ENCODE peak calls at places on chromosomes 12 and 14, in seven cellular contexts. M is aorta; Q is fibroblast of lung; U is stomach; Y is CD8-positive, alpha-beta memory T cell; L is naive thymus-derived CD4-positive, alpha-beta T cell; S is cardiac muscle cell. T is an unnamed sample.

GRCh38 chr12:109763201-109763841 is 49.7 kb downstream of the FAM222A start:
- DNase-seq in U (peak; percentile 30), Y (no peak), L (no peak), Q (peak; percentile 53), S (peak; percentile 28), M (peak; percentile 9), T (peak; percentile 32)

GRCh38 chr12:109116611-109116949 is 193 bp downstream of the ACACB start:
- DNase-seq in Q (no peak), M (no peak), L (no peak), U (no peak), Y (no peak), S (no peak), T (no peak)

GRCh38 chr12:59403259-59403932 is 192.4 kb upstream of the SLC16A7 start:
- DNase-seq in M (no peak), Q (peak; percentile 49), U (peak; percentile 40), S (peak; percentile 82), Y (no peak), L (no peak), T (peak; percentile 50)

GRCh38 chr12:29807125-29807524 is 23.4 kb upstream of the TMTC1 start:
- DNase-seq in Q (peak; percentile 21), M (no peak), S (no peak), U (no peak), L (no peak), Y (no peak), T (no peak)

GRCh38 chr12:96194901-96195844 is 998 bp downstream of the ELK3 start:
- DNase-seq in Q (peak; percentile 94), L (no peak), U (peak; percentile 54), Y (peak; percentile 85), S (peak; percentile 86), M (no peak), T (peak; percentile 52)

GRCh38 chr14:50675597-50675996 is 7.5 kb upstream of the SAV1 start:
- DNase-seq in S (no peak), L (no peak), M (no peak), Q (peak; percentile 52), U (no peak), Y (no peak), T (no peak)

GRCh38 chr12:120720234-120720968 is 5.2 kb upstream of the ACADS start:
- DNase-seq in U (no peak), M (peak; percentile 56), S (peak; percentile 88), Q (peak; percentile 70), L (no peak), Y (no peak), T (peak; percentile 55)

GRCh38 chr12:58500399-58500798 is 419.9 kb downstream of the LRIG3 start:
- DNase-seq in Y (no peak), Q (no peak), S (peak; percentile 26), L (no peak), U (no peak), M (no peak), T (no peak)

GRCh38 chr12:57198329-57198728 is 18.3 kb upstream of the NXPH4 start:
- DNase-seq in Q (no peak), U (no peak), S (no peak), Y (no peak), L (no peak), M (no peak), T (no peak)

GRCh38 chr14:98724734-98725133 is 547.3 kb downstream of the BCL11B start:
- DNase-seq in Q (no peak), U (no peak), M (no peak), L (no peak), S (no peak), Y (no peak), T (no peak)

GRCh38 chr12:115752913-115753726 is 524.4 kb downstream of the MED13L start:
- DNase-seq in Q (peak; percentile 66), Y (no peak), M (no peak), L (no peak), U (peak; percentile 33), S (peak; percentile 84), T (peak; percentile 66)

GRCh38 chr12:113831016-113831415 is 135.1 kb downstream of the RBM19 start:
- DNase-seq in U (no peak), Q (peak; percentile 72), L (no peak), S (peak; percentile 9), Y (no peak), M (no peak), T (no peak)

GRCh38 chr12:84767079-84767478 is 145.5 kb downstream of the SLC6A15 start:
- DNase-seq in L (no peak), Q (no peak), U (no peak), Y (no peak), S (no peak), M (no peak), T (no peak)

GRCh38 chr14:34069854-34070582 is 119.1 kb upstream of the EGLN3 start:
- DNase-seq in Q (peak; percentile 20), U (no peak), S (no peak), Y (no peak), L (no peak), M (no peak), T (no peak)

GRCh38 chr12:103569278-103569677 is 17.8 kb upstream of the STAB2 start:
- DNase-seq in L (no peak), Y (no peak), S (no peak), Q (no peak), U (no peak), M (no peak), T (no peak)

GRCh38 chr14:53355581-53356112 is 202.5 kb upstream of the DDHD1 start:
- DNase-seq in U (no peak), Q (peak; percentile 91), S (peak; percentile 44), L (no peak), M (no peak), Y (no peak), T (no peak)

GRCh38 chr12:109738209-109738608 is 24.6 kb downstream of the FAM222A start:
- DNase-seq in U (peak; percentile 25), Q (no peak), S (no peak), M (peak; percentile 47), Y (peak; percentile 21), L (no peak), T (peak; percentile 11)

GRCh38 chr14:50920482-50921225 is 23.6 kb downstream of the PYGL start:
- DNase-seq in S (peak; percentile 94), Q (peak; percentile 91), L (no peak), Y (no peak), U (no peak), M (no peak), T (no peak)

GRCh38 chr14:75127903-75128595 is 1.2 kb upstream of the NEK9 start:
- DNase-seq in U (no peak), L (no peak), M (no peak), Y (no peak), S (no peak), Q (no peak), T (no peak)

GRCh38 chr14:21382886-21383847 is 652 bp downstream of the SUPT16H start:
- DNase-seq in M (peak; percentile 78), U (peak; percentile 30), Y (peak; percentile 60), L (peak; percentile 21), S (peak; percentile 51), Q (peak; percentile 64), T (peak; percentile 59)

GRCh38 chr12:24560867-24561266 is 388.0 kb downstream of the BCAT1 start:
- DNase-seq in M (peak; percentile 64), U (no peak), S (no peak), L (no peak), Y (no peak), Q (no peak), T (no peak)

GRCh38 chr14:22558221-22558913 is 30.7 kb downstream of the DAD1 start:
- DNase-seq in Q (no peak), M (no peak), U (no peak), Y (peak; percentile 79), S (no peak), L (no peak), T (no peak)

DNA sequence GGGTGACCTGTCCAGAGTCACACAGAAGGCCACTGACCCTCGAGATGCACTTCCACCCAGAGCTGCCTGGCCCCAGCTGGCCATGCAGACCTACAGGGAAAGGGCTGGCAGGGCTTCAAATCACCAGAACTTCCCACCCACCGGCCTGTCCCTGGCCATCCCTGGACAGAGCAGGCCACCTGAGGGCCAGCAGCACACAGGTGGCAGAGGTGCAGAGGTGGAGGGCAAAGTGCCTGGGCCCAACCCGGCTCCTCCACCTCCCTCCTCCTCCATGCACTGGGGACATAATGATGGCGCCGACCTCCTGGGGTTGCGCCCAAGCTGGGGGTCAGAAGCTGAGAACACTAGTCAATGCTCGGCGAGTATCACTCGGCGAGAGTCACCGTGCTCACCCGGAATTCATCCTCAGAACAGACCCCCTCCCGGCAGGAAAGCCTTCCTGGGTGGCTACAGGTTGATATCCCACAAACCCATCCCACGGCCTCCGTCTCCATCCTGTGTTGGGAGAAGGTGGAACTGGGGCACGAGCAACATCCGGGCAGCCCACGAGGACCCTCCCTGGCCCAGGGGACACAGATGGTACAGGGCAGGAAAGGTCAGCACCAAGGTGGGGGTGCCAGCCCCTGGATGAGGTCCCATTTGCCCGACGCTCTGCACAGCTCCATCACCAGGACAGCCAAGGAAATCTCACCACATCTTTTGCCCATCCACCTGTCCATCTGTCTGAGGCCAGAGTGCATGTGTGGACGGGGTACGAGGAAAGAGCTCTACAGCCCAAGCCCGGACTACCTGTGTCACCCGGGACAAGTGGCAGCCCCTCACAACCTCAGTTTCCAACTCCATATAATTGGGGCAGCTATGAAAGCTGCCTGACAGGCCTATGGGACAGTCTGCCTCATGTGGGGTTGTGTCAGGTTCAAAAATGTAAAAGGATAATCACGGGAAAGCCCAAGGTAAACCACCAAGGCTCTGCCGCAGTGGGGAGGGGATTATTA is 10.8 kb downstream of the BEGAIN start:
- DNase-seq in M (peak; percentile 70), S (no peak), U (no peak), Y (peak; percentile 30), L (no peak), Q (no peak), T (no peak)
- H3K4me1 ChIP-seq in M (no peaks in the 10 kb centered on the region), S (no peaks in the 10 kb centered on the region), U (no peaks in the 10 kb centered on the region), Y (no peaks in the 10 kb centered on the region), L (no peaks in the 10 kb centered on the region), Q (no peaks in the 10 kb centered on the region), T (peaks cover 24% of the 10 kb centered on the region)

GRCh38 chr12:64722835-64723234 is 36.4 kb downstream of the GNS start:
- DNase-seq in Q (no peak), S (no peak), U (no peak), Y (no peak), M (no peak), L (no peak), T (no peak)
- H3K4me3 ChIP-seq in Q (no peak overlapping the region), S (no peak overlapping the region), U (no peak overlapping the region), Y (no peak overlapping the region), M (no peak overlapping the region), L (no peak overlapping the region), T (no peak overlapping the region)

GRCh38 chr12:53777936-53778644 is 26.3 kb upstream of the CISTR start:
- DNase-seq in Y (no peak), S (peak; percentile 30), Q (no peak), L (no peak), M (no peak), U (no peak), T (no peak)
- H3K27me3 ChIP-seq in Y (peaks cover 7% of the 10 kb centered on the region), S (peaks cover 82% of the 10 kb centered on the region), Q (peaks cover 19% of the 10 kb centered on the region), L (peaks cover 8% of the 10 kb centered on the region), M (no peaks in the 10 kb centered on the region), U (peaks cover 45% of the 10 kb centered on the region), T (peaks cover 86% of the 10 kb centered on the region)

GRCh38 chr14:101852785-101853184 is 91.3 kb downstream of the PPP2R5C start:
- DNase-seq in Q (no peak), Y (no peak), M (no peak), L (no peak), S (no peak), U (no peak), T (no peak)

GRCh38 chr14:101853455-101854018 is 92.0 kb downstream of the PPP2R5C start:
- DNase-seq in L (no peak), S (no peak), Y (no peak), M (no peak), Q (no peak), U (no peak), T (no peak)

GRCh38 chr14:101851716-101852395 is 90.3 kb downstream of the PPP2R5C start:
- DNase-seq in L (no peak), U (no peak), S (no peak), M (no peak), Y (no peak), Q (no peak), T (no peak)

GRCh38 chr14:101855958-101856357 is 94.4 kb downstream of the PPP2R5C start:
- DNase-seq in M (no peak), L (no peak), U (no peak), S (no peak), Q (no peak), Y (no peak), T (no peak)

GRCh38 chr14:101854366-101854765 is 92.9 kb downstream of the PPP2R5C start:
- DNase-seq in U (no peak), Y (no peak), M (no peak), Q (no peak), L (no peak), S (peak; percentile 7), T (no peak)
- H3K4me1 ChIP-seq in U (peaks cover 14% of the 10 kb centered on the region), Y (peaks cover 73% of the 10 kb centered on the region), M (no peaks in the 10 kb centered on the region), Q (peaks cover 2% of the 10 kb centered on the region), L (peaks cover 51% of the 10 kb centered on the region), S (peaks cover 18% of the 10 kb centered on the region), T (peaks cover 26% of the 10 kb centered on the region)

T was measured in BE2C.